ENCODE peak calls at places on chromosomes 4 and X, in six cellular contexts. One of them, this sample, is unnamed.
A peak's percentile ranks its signal among the peaks of the same experiment; 100 is the strongest.

GRCh38 chr4:37243722-37244582 is 591 bp upstream of the NWD2 start:
- DNase-seq in A673: no peak
- DNase-seq in mammary epithelial cell: peak; percentile 17
- DNase-seq in dorsolateral prefrontal cortex: no peak
- DNase-seq in aorta: no peak
- DNase-seq in cardiac muscle cell: peak; percentile 1
- DNase-seq in this sample: peak; percentile 70

GRCh38 chr4:159420162-159421057 is 317.5 kb downstream of the RAPGEF2 start:
- DNase-seq in cardiac muscle cell: peak; percentile 17
- DNase-seq in A673: no peak
- DNase-seq in mammary epithelial cell: no peak
- DNase-seq in dorsolateral prefrontal cortex: no peak
- DNase-seq in aorta: no peak
- DNase-seq in this sample: peak; percentile 22

GRCh38 chr4:71816676-71817303 is 32.9 kb upstream of the GC start:
- DNase-seq in cardiac muscle cell: no peak
- DNase-seq in dorsolateral prefrontal cortex: no peak
- DNase-seq in mammary epithelial cell: no peak
- DNase-seq in aorta: no peak
- DNase-seq in A673: no peak
- DNase-seq in this sample: no peak

GRCh38 chr4:52618795-52619590 is 40.1 kb downstream of the USP46 start:
- DNase-seq in A673: no peak
- DNase-seq in cardiac muscle cell: no peak
- DNase-seq in aorta: no peak
- DNase-seq in dorsolateral prefrontal cortex: no peak
- DNase-seq in mammary epithelial cell: no peak
- DNase-seq in this sample: peak; percentile 26

GRCh38 chr4:108813261-108813660 is 50.4 kb upstream of the ETNPPL start:
- DNase-seq in cardiac muscle cell: no peak
- DNase-seq in dorsolateral prefrontal cortex: no peak
- DNase-seq in mammary epithelial cell: peak; percentile 8
- DNase-seq in aorta: no peak
- DNase-seq in A673: no peak
- DNase-seq in this sample: no peak

GRCh38 chrX:40152706-40153334 is 55.1 kb upstream of the BCOR start:
- DNase-seq in cardiac muscle cell: no peak
- DNase-seq in dorsolateral prefrontal cortex: peak; percentile 57
- DNase-seq in mammary epithelial cell: no peak
- DNase-seq in A673: peak; percentile 48
- DNase-seq in aorta: peak; percentile 88
- DNase-seq in this sample: peak; percentile 23

GRCh38 chr4:96193061-96193460 is 353.2 kb downstream of the PDHA2 start:
- DNase-seq in aorta: no peak
- DNase-seq in mammary epithelial cell: no peak
- DNase-seq in dorsolateral prefrontal cortex: no peak
- DNase-seq in cardiac muscle cell: no peak
- DNase-seq in A673: no peak
- DNase-seq in this sample: no peak

GRCh38 chrX:119523664-119524184 is 41.5 kb downstream of the STEEP1 start:
- DNase-seq in aorta: no peak
- DNase-seq in cardiac muscle cell: no peak
- DNase-seq in mammary epithelial cell: no peak
- DNase-seq in A673: no peak
- DNase-seq in dorsolateral prefrontal cortex: no peak
- DNase-seq in this sample: no peak

GRCh38 chr4:100933628-100934027 is 413.7 kb downstream of the PPP3CA start:
- DNase-seq in A673: no peak
- DNase-seq in mammary epithelial cell: peak; percentile 11
- DNase-seq in cardiac muscle cell: peak; percentile 82
- DNase-seq in aorta: no peak
- DNase-seq in dorsolateral prefrontal cortex: no peak
- DNase-seq in this sample: peak; percentile 8

GRCh38 chr4:149574973-149575372 is 240.7 kb downstream of the IQCM start:
- DNase-seq in A673: no peak
- DNase-seq in cardiac muscle cell: no peak
- DNase-seq in aorta: no peak
- DNase-seq in dorsolateral prefrontal cortex: no peak
- DNase-seq in mammary epithelial cell: no peak
- DNase-seq in this sample: no peak

GRCh38 chr4:40306203-40306602 is 28.9 kb upstream of the CHRNA9 start:
- DNase-seq in A673: no peak
- DNase-seq in cardiac muscle cell: no peak
- DNase-seq in dorsolateral prefrontal cortex: no peak
- DNase-seq in mammary epithelial cell: no peak
- DNase-seq in aorta: no peak
- DNase-seq in this sample: no peak

GRCh38 chrX:150842198-150842553 is 56.3 kb downstream of the CD99L2 start:
- DNase-seq in A673: no peak
- DNase-seq in aorta: no peak
- DNase-seq in mammary epithelial cell: no peak
- DNase-seq in cardiac muscle cell: no peak
- DNase-seq in dorsolateral prefrontal cortex: no peak
- DNase-seq in this sample: no peak

GRCh38 chr4:11472535-11472934 is 43.8 kb upstream of the HS3ST1 start:
- DNase-seq in mammary epithelial cell: no peak
- DNase-seq in aorta: no peak
- DNase-seq in dorsolateral prefrontal cortex: no peak
- DNase-seq in A673: no peak
- DNase-seq in cardiac muscle cell: no peak
- DNase-seq in this sample: no peak

GRCh38 chrX:134682081-134682480 is 23.8 kb upstream of the PLAC1 start:
- DNase-seq in A673: no peak
- DNase-seq in aorta: no peak
- DNase-seq in dorsolateral prefrontal cortex: no peak
- DNase-seq in mammary epithelial cell: no peak
- DNase-seq in cardiac muscle cell: no peak
- DNase-seq in this sample: no peak

GRCh38 chr4:1207603-1208265 is 35.4 kb upstream of the SPON2 start:
- DNase-seq in dorsolateral prefrontal cortex: peak; percentile 81
- DNase-seq in A673: no peak
- DNase-seq in aorta: peak; percentile 80
- DNase-seq in mammary epithelial cell: no peak
- DNase-seq in cardiac muscle cell: peak; percentile 89
- DNase-seq in this sample: no peak

GRCh38 chr4:185213829-185214228 is 4.4 kb downstream of the SNX25 start:
- DNase-seq in dorsolateral prefrontal cortex: no peak
- DNase-seq in mammary epithelial cell: no peak
- DNase-seq in cardiac muscle cell: no peak
- DNase-seq in A673: no peak
- DNase-seq in aorta: no peak
- DNase-seq in this sample: no peak

GRCh38 chrX:78624884-78625283 is 34.2 kb downstream of the RTL3 start:
- DNase-seq in cardiac muscle cell: peak; percentile 5
- DNase-seq in dorsolateral prefrontal cortex: no peak
- DNase-seq in mammary epithelial cell: no peak
- DNase-seq in aorta: no peak
- DNase-seq in A673: no peak
- DNase-seq in this sample: no peak

GRCh38 chr4:3651267-3651846 is 114.8 kb upstream of the ADRA2C start:
- DNase-seq in dorsolateral prefrontal cortex: no peak
- DNase-seq in aorta: no peak
- DNase-seq in A673: no peak
- DNase-seq in cardiac muscle cell: no peak
- DNase-seq in mammary epithelial cell: no peak
- DNase-seq in this sample: no peak

GRCh38 chr4:26878729-26879415 is 18.2 kb downstream of the STIM2 start:
- DNase-seq in cardiac muscle cell: peak; percentile 31
- DNase-seq in mammary epithelial cell: peak; percentile 73
- DNase-seq in dorsolateral prefrontal cortex: no peak
- DNase-seq in aorta: no peak
- DNase-seq in A673: no peak
- DNase-seq in this sample: no peak

GRCh38 chr4:38823766-38824165 is 19.2 kb upstream of the TLR1 start:
- DNase-seq in dorsolateral prefrontal cortex: no peak
- DNase-seq in mammary epithelial cell: no peak
- DNase-seq in aorta: no peak
- DNase-seq in A673: no peak
- DNase-seq in cardiac muscle cell: no peak
- DNase-seq in this sample: no peak

GRCh38 chr4:160825644-160826338 is 1338.0 kb downstream of the FSTL5 start:
- DNase-seq in mammary epithelial cell: no peak
- DNase-seq in A673: no peak
- DNase-seq in aorta: no peak
- DNase-seq in dorsolateral prefrontal cortex: no peak
- DNase-seq in cardiac muscle cell: no peak
- DNase-seq in this sample: no peak

GRCh38 chr4:537436-538264 is 38.4 kb downstream of the TMEM271 start:
- DNase-seq in aorta: peak; percentile 73
- DNase-seq in dorsolateral prefrontal cortex: peak; percentile 21
- DNase-seq in cardiac muscle cell: no peak
- DNase-seq in mammary epithelial cell: no peak
- DNase-seq in A673: no peak
- DNase-seq in this sample: no peak

GRCh38 chrX:42869659-42870476 is 91.9 kb upstream of the PPP1R2C start:
- DNase-seq in cardiac muscle cell: no peak
- DNase-seq in aorta: no peak
- DNase-seq in dorsolateral prefrontal cortex: no peak
- DNase-seq in mammary epithelial cell: no peak
- DNase-seq in A673: no peak
- DNase-seq in this sample: no peak

GRCh38 chrX:42869011-42869410 is 91.0 kb upstream of the PPP1R2C start:
- DNase-seq in mammary epithelial cell: no peak
- DNase-seq in cardiac muscle cell: no peak
- DNase-seq in dorsolateral prefrontal cortex: no peak
- DNase-seq in A673: no peak
- DNase-seq in aorta: no peak
- DNase-seq in this sample: no peak
- H3K27ac ChIP-seq in mammary epithelial cell: no peak overlapping the region
- H3K27ac ChIP-seq in cardiac muscle cell: no peak overlapping the region
- H3K27ac ChIP-seq in dorsolateral prefrontal cortex: no peak overlapping the region
- H3K27ac ChIP-seq in A673: no peak overlapping the region
- H3K27ac ChIP-seq in aorta: no peak overlapping the region
- H3K27ac ChIP-seq in this sample: no peak overlapping the region

DNA sequence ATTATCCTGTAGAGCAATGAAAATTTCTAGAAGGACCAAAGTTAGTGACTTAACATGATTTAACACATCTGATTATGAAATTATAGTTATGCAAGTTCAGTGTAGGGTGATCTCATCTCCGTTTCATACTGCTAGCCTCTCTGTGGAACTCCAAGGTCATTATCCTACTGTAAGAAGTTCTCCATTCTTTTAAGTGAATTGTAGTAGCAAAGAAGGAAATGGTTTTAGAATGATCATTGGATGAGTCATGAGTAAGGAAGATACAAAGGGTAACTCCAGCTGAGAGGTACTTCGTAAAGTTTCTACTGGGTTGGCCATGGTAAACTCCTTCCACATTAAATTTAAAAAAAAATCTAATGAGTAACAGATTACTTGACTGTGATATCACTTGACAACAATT is 215.0 kb upstream of the GIMD1 start:
- DNase-seq in A673: peak; percentile 92
- DNase-seq in aorta: no peak
- DNase-seq in cardiac muscle cell: peak; percentile 84
- DNase-seq in dorsolateral prefrontal cortex: no peak
- DNase-seq in mammary epithelial cell: peak; percentile 97
- DNase-seq in this sample: peak; percentile 57
- H3K27ac ChIP-seq in A673: peak overlapping the region; percentile 62
- H3K27ac ChIP-seq in aorta: no peak overlapping the region
- H3K27ac ChIP-seq in cardiac muscle cell: no peak overlapping the region
- H3K27ac ChIP-seq in dorsolateral prefrontal cortex: no peak overlapping the region
- H3K27ac ChIP-seq in mammary epithelial cell: peak overlapping the region; percentile 90
- H3K27ac ChIP-seq in this sample: no peak overlapping the region

DNA sequence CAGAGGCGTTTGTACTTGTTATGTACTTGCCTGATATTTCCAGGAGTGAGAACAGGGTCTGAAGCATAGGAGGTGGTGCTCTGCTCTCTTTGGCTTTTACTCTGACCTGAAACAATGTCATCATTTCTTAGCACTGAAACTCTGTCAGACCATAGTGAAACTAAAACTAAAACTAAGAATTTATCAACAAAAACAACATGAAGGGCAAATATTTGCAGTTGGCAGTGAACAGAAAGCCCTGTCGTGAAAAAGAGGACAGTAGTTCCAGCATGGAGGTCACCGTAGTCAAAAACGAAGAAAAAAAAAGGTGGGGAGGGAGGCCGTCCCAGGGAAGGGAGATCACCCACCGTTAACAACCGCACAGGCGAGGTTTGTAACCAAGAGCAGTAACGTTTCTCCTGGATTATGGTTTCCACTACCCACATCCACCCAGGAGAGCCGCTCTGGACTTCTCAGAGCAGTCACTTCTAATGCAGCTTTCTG is 97.5 kb downstream of the ANK2 start:
- DNase-seq in dorsolateral prefrontal cortex: no peak
- DNase-seq in cardiac muscle cell: peak; percentile 15
- DNase-seq in A673: no peak
- DNase-seq in aorta: no peak
- DNase-seq in mammary epithelial cell: no peak
- DNase-seq in this sample: no peak
- H3K27ac ChIP-seq in dorsolateral prefrontal cortex: no peak overlapping the region
- H3K27ac ChIP-seq in cardiac muscle cell: peak overlapping the region; percentile 91
- H3K27ac ChIP-seq in A673: no peak overlapping the region
- H3K27ac ChIP-seq in aorta: peak overlapping the region; percentile 71
- H3K27ac ChIP-seq in mammary epithelial cell: no peak overlapping the region
- H3K27ac ChIP-seq in this sample: no peak overlapping the region

GRCh38 chrX:136745215-136746173 is 35.2 kb downstream of the ARHGEF6 start:
- DNase-seq in dorsolateral prefrontal cortex: no peak
- DNase-seq in mammary epithelial cell: no peak
- DNase-seq in aorta: no peak
- DNase-seq in cardiac muscle cell: no peak
- DNase-seq in A673: no peak
- DNase-seq in this sample: no peak
- H3K27ac ChIP-seq in dorsolateral prefrontal cortex: peak overlapping the region; percentile 47
- H3K27ac ChIP-seq in mammary epithelial cell: no peak overlapping the region
- H3K27ac ChIP-seq in aorta: no peak overlapping the region
- H3K27ac ChIP-seq in cardiac muscle cell: no peak overlapping the region
- H3K27ac ChIP-seq in A673: no peak overlapping the region
- H3K27ac ChIP-seq in this sample: no peak overlapping the region

GRCh38 chr4:79163981-79164490 is 161.8 kb downstream of the NAA11 start:
- DNase-seq in aorta: no peak
- DNase-seq in A673: no peak
- DNase-seq in dorsolateral prefrontal cortex: no peak
- DNase-seq in mammary epithelial cell: no peak
- DNase-seq in cardiac muscle cell: no peak
- DNase-seq in this sample: peak; percentile 23
- H3K27ac ChIP-seq in aorta: no peak overlapping the region
- H3K27ac ChIP-seq in A673: no peak overlapping the region
- H3K27ac ChIP-seq in dorsolateral prefrontal cortex: no peak overlapping the region
- H3K27ac ChIP-seq in mammary epithelial cell: no peak overlapping the region
- H3K27ac ChIP-seq in cardiac muscle cell: no peak overlapping the region
- H3K27ac ChIP-seq in this sample: no peak overlapping the region

GRCh38 chrX:147897117-147897516 is 14.6 kb upstream of the FMR1 start:
- DNase-seq in A673: no peak
- DNase-seq in dorsolateral prefrontal cortex: no peak
- DNase-seq in mammary epithelial cell: no peak
- DNase-seq in cardiac muscle cell: no peak
- DNase-seq in aorta: no peak
- DNase-seq in this sample: no peak

GRCh38 chrX:147894332-147894870 is 17.3 kb upstream of the FMR1 start:
- DNase-seq in dorsolateral prefrontal cortex: no peak
- DNase-seq in aorta: no peak
- DNase-seq in mammary epithelial cell: no peak
- DNase-seq in A673: no peak
- DNase-seq in cardiac muscle cell: peak; percentile 28
- DNase-seq in this sample: no peak

GRCh38 chrX:147890766-147891165 is 21.0 kb upstream of the FMR1 start:
- DNase-seq in cardiac muscle cell: no peak
- DNase-seq in mammary epithelial cell: no peak
- DNase-seq in dorsolateral prefrontal cortex: no peak
- DNase-seq in A673: no peak
- DNase-seq in aorta: no peak
- DNase-seq in this sample: no peak

GRCh38 chrX:147891886-147892285 is 19.8 kb upstream of the FMR1 start:
- DNase-seq in A673: no peak
- DNase-seq in mammary epithelial cell: no peak
- DNase-seq in aorta: no peak
- DNase-seq in dorsolateral prefrontal cortex: no peak
- DNase-seq in cardiac muscle cell: peak; percentile 22
- DNase-seq in this sample: no peak
- H3K27ac ChIP-seq in A673: no peak overlapping the region
- H3K27ac ChIP-seq in mammary epithelial cell: no peak overlapping the region
- H3K27ac ChIP-seq in aorta: no peak overlapping the region
- H3K27ac ChIP-seq in dorsolateral prefrontal cortex: no peak overlapping the region
- H3K27ac ChIP-seq in cardiac muscle cell: no peak overlapping the region
- H3K27ac ChIP-seq in this sample: no peak overlapping the region